ENCODE peak calls at places on chromosome 1, in ten cellular contexts. L is choroid plexus epithelial cell, Q is pancreas, K is PC-3, J is fibroblast of pulmonary artery, I is psoas muscle, D is astrocyte of the spinal cord, E is NB4, R is left lung, V is uterus. W is an unnamed sample.

GRCh38 chr1:240122639-240123604 is 31.2 kb downstream of the FMN2 start:
- DNase-seq in L (peak; percentile 5), Q (no peak), K (no peak), J (no peak), I (no peak), D (peak; percentile 83), E (no peak), R (peak; percentile 70), V (no peak), W (no peak)

GRCh38 chr1:109096110-109096509 is 5.5 kb downstream of the TMEM167B start:
- DNase-seq in L (no peak), Q (no peak), K (no peak), J (no peak), I (no peak), D (no peak), E (no peak), R (no peak), V (no peak), W (no peak)

GRCh38 chr1:160437432-160438319 is 37.3 kb downstream of the VANGL2 start:
- DNase-seq in L (no peak), Q (no peak), K (no peak), J (no peak), I (no peak), D (no peak), E (no peak), R (no peak), V (no peak), W (no peak)

GRCh38 chr1:66564250-66564649 is 30.3 kb downstream of the SGIP1 start:
- DNase-seq in L (peak; percentile 99), Q (no peak), K (peak; percentile 96), J (peak; percentile 99), I (no peak), D (peak; percentile 97), E (peak; percentile 72), R (no peak), V (no peak), W (peak; percentile 100)

GRCh38 chr1:80248886-80249285 is 1242.4 kb upstream of the ADGRL4 start:
- DNase-seq in L (peak; percentile 16), Q (no peak), K (peak; percentile 31), J (peak; percentile 63), I (no peak), D (no peak), E (no peak), R (no peak), V (no peak), W (peak; percentile 47)

GRCh38 chr1:184622136-184622823 is 132.4 kb downstream of the EDEM3 start:
- DNase-seq in L (peak; percentile 96), Q (no peak), K (peak; percentile 70), J (peak; percentile 92), I (peak; percentile 89), D (peak; percentile 95), E (no peak), R (no peak), V (peak; percentile 90), W (peak; percentile 99)

GRCh38 chr1:235074335-235075120 is 54.1 kb downstream of the TOMM20 start:
- DNase-seq in L (peak; percentile 62), Q (no peak), K (peak; percentile 73), J (peak; percentile 68), I (peak; percentile 74), D (peak; percentile 69), E (peak; percentile 84), R (no peak), V (peak; percentile 44), W (peak; percentile 94)

GRCh38 chr1:28112388-28113311 is 24.2 kb upstream of the EYA3 start:
- DNase-seq in L (peak; percentile 46), Q (no peak), K (peak; percentile 93), J (peak; percentile 55), I (no peak), D (peak; percentile 65), E (peak; percentile 89), R (peak; percentile 72), V (no peak), W (peak; percentile 92)

GRCh38 chr1:86064899-86065298 is 91.7 kb downstream of the COL24A1 start:
- DNase-seq in L (no peak), Q (no peak), K (no peak), J (no peak), I (no peak), D (no peak), E (no peak), R (no peak), V (no peak), W (no peak)

GRCh38 chr1:46617833-46618232 is 1.2 kb upstream of the MOB3C start:
- DNase-seq in L (no peak), Q (no peak), K (no peak), J (no peak), I (no peak), D (no peak), E (no peak), R (no peak), V (no peak), W (no peak)

DNA sequence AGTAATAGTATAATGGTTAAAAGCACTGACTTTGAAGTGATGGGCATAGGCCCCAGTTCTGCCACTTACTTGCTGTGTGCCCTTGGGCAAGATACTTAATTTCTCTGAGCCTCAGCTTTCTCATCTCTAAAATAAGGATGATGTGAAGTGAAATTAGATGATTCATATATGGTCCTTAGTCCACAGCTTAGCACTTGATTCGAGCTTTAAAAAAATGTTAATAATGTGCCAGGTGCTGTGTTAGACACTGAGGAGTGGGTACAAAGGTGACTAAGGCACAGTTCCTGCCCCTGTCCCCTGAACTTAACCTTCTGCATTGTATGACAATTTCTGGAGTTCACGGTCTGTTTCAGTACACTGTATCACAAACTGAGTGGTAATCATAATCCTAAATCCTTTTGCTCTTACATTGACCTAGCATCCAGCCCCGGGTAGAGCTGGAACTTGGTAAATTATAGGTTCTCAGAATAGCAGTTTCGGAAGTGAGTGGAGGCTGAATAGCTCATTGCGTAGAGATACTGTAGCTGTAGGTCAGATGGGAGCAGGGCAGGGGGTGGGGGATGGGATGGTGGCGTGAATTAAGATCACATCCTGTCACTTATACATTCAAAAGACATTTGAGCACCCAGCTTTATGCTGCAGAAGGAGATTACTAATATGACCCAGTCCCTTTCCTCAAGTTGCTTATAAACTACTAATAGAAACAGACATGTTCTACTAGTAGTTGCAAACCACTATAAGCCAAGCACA is 1.5 kb downstream of the ZNF691 start:
- DNase-seq in L (no peak), Q (no peak), K (no peak), J (no peak), I (no peak), D (no peak), E (no peak), R (no peak), V (no peak), W (no peak)
- H3K4me3 ChIP-seq in L (no peak overlapping the region), Q (no peak overlapping the region), K (peak overlapping the region; percentile 79), J (peak overlapping the region; percentile 94), I (peak overlapping the region; percentile 73), D (no peak overlapping the region), E (peak overlapping the region; percentile 87), R (no peak overlapping the region), V (no peak overlapping the region), W (no peak overlapping the region)

GRCh38 chr1:55893155-55893554 is 678.0 kb upstream of the USP24 start:
- DNase-seq in L (peak; percentile 86), Q (no peak), K (peak; percentile 81), J (peak; percentile 79), I (no peak), D (peak; percentile 61), E (peak; percentile 41), R (no peak), V (no peak), W (peak; percentile 78)
- TF ChIP-seq CTCF in L (peak; percentile 56), Q (no peak), K (peak; percentile 64), J (peak; percentile 46), I (peak; percentile 21), D (no peak), E (peak; percentile 24), R (no peak), V (no peak), W (peak; percentile 45)

GRCh38 chr1:58576727-58577675 is at the start of gene TACSTD2:
- DNase-seq in L (no peak), Q (peak; percentile 96), K (peak; percentile 95), J (no peak), I (peak; percentile 48), D (no peak), E (no peak), R (peak; percentile 85), V (no peak), W (no peak)
- H3K4me3 ChIP-seq in L (peak within 1 kb of the TSS; percentile 37), Q (peak within 1 kb of the TSS; percentile 72), K (peak within 1 kb of the TSS; percentile 100), J (peak within 1 kb of the TSS; percentile 24), I (peak within 1 kb of the TSS; percentile 58), D (peak within 1 kb of the TSS; percentile 24), E (no peak within 1 kb of the TSS), R (peak within 1 kb of the TSS; percentile 40), V (peak within 1 kb of the TSS; percentile 19), W (peak within 1 kb of the TSS; percentile 26)

GRCh38 chr1:173549813-173550212 is 53.1 kb downstream of the SLC9C2 start:
- DNase-seq in L (no peak), Q (no peak), K (no peak), J (no peak), I (no peak), D (no peak), E (no peak), R (no peak), V (no peak), W (no peak)

DNA sequence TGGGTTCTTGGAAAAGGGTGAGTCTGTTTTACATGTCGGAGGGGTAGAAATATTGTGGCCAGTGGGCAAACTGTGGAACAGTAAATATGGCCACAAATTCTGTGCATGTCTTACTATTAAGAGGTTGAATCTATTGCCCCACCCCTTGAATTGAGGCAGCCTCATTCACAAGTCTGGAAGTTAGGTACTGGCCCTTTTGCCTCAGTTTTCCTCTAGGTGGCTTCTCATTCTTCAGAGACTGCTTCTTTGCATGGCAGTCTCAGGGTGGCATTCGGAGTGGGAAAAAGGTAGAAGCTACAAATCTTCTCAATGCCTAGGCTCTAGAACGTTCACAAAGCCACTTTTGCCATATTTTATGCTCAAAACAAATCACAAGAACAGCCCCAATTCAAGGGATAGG is 57.2 kb downstream of the SLC9C2 start:
- DNase-seq in L (no peak), Q (no peak), K (peak; percentile 40), J (no peak), I (no peak), D (no peak), E (peak; percentile 9), R (no peak), V (no peak), W (no peak)
- TF ChIP-seq CTCF in L (no peak), Q (no peak), K (peak; percentile 43), J (no peak), I (no peak), D (no peak), E (no peak), R (no peak), V (no peak), W (no peak)

DNA sequence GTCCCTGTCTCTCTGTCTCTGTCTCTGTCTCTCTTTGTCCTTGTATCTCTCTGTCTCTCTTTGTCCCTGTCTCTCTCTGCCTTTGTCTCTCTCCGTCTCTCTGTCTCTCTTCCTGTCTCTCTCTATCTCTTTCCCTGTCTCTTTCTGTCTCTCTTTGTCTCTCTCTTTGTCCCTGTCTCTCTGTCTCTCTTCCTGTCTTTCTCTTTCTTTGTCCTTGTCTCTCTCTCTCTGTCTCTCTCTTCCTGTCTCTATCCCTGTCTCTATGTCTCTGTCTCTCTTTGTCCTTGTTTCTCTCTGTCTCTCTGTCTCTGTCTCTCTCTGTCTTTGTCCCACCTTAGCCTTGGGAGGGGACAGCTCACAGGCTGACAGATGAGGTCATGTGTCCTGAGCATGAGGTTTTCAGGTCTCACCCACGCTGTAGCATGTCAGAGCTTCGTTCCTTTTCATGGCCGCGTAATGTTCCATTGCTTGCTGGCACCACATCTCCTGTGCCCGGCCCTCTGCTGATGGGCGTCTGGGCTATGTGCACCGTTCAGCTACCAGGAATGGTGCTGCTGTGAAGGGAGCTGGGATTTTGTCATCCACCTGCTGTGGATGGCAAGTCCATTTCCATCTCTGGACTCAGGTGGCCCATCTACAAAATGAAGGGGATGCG is 27.6 kb downstream of the TP73 start:
- DNase-seq in L (no peak), Q (no peak), K (no peak), J (no peak), I (no peak), D (no peak), E (no peak), R (no peak), V (no peak), W (no peak)
- H3K4me3 ChIP-seq in L (no peak overlapping the region), Q (no peak overlapping the region), K (no peak overlapping the region), J (no peak overlapping the region), I (no peak overlapping the region), D (no peak overlapping the region), E (no peak overlapping the region), R (no peak overlapping the region), V (no peak overlapping the region), W (no peak overlapping the region)

W was measured in fibroblast of mammary gland.